ENCODE peak calls at places on chromosomes 12 and 14, in nine cellular contexts. B is Peyer's patch; M is DMS53; R is stimulated activated CD4-positive, alpha-beta T cell treated with anti-CD3 and anti-CD28 coated beads, Interleukin-4, amount 100 ng/mL, for 24 hours; T is posterior cingulate gyrus; Y is activated T-cell treated with anti-CD3 and anti-CD28 coated beads, Interleukin-2, amount 50 U/mL, for 72 hours; L is HEK293T; D is T47D; O is neural crest cell. Q is an unnamed sample.

GRCh38 chr14:64811676-64812075 is 68.0 kb downstream of the SPTB start:
- DNase-seq in B (no peak), M (no peak), R (no peak), T (no peak), Y (no peak), L (no peak), D (no peak), O (no peak), Q (no peak)

GRCh38 chr12:42524716-42525115 is 64.8 kb downstream of the PRICKLE1 start:
- DNase-seq in B (no peak), M (no peak), R (no peak), T (no peak), Y (no peak), L (no peak), D (no peak), O (no peak), Q (no peak)

GRCh38 chr12:124829708-124830304 is 33.9 kb downstream of the SCARB1 start:
- DNase-seq in B (no peak), M (no peak), R (no peak), T (no peak), Y (no peak), L (no peak), D (no peak), O (no peak), Q (peak; percentile 9)

GRCh38 chr12:84756961-84757360 is 155.6 kb downstream of the SLC6A15 start:
- DNase-seq in B (no peak), M (no peak), R (no peak), T (no peak), Y (no peak), L (no peak), D (no peak), O (no peak), Q (no peak)

GRCh38 chr14:103884854-103885253 is 37.5 kb upstream of the PPP1R13B start:
- DNase-seq in B (no peak), M (no peak), R (no peak), T (no peak), Y (no peak), L (no peak), D (no peak), O (no peak), Q (no peak)

GRCh38 chr12:116280590-116281290 is 3.2 kb upstream of the MED13L start:
- DNase-seq in B (no peak), M (peak; percentile 76), R (no peak), T (no peak), Y (no peak), L (no peak), D (peak; percentile 98), O (no peak), Q (no peak)

GRCh38 chr14:96271421-96271762 is 15.4 kb downstream of the BDKRB1 start:
- DNase-seq in B (no peak), M (no peak), R (no peak), T (no peak), Y (no peak), L (no peak), D (no peak), O (no peak), Q (no peak)

GRCh38 chr12:132736378-132736777 is 25.3 kb downstream of the ANKLE2 start:
- DNase-seq in B (no peak), M (no peak), R (no peak), T (no peak), Y (no peak), L (no peak), D (no peak), O (no peak), Q (no peak)

GRCh38 chr12:34016361-34016760 is 5.9 kb upstream of the ALG10 start:
- DNase-seq in B (no peak), M (peak; percentile 12), R (no peak), T (no peak), Y (no peak), L (no peak), D (peak; percentile 13), O (no peak), Q (no peak)

GRCh38 chr12:1989111-1989510 is 15.1 kb downstream of the DCP1B start:
- DNase-seq in B (no peak), M (no peak), R (no peak), T (no peak), Y (no peak), L (no peak), D (no peak), O (no peak), Q (no peak)

GRCh38 chr14:30525833-30526232 is 33.1 kb upstream of the G2E3 start:
- DNase-seq in B (no peak), M (no peak), R (no peak), T (no peak), Y (no peak), L (no peak), D (peak; percentile 15), O (no peak), Q (no peak)

GRCh38 chr12:27549801-27550652 is 26.0 kb downstream of the PPFIBP1 start:
- DNase-seq in B (peak; percentile 33), M (peak; percentile 19), R (no peak), T (no peak), Y (no peak), L (peak; percentile 53), D (peak; percentile 71), O (no peak), Q (peak; percentile 94)

GRCh38 chr12:82174936-82175335 is 183.3 kb downstream of the CCDC59 start:
- DNase-seq in B (no peak), M (peak; percentile 95), R (no peak), T (no peak), Y (no peak), L (peak; percentile 9), D (no peak), O (no peak), Q (no peak)

GRCh38 chr12:118456741-118457140 is 80.4 kb downstream of the SUDS3 start:
- DNase-seq in B (no peak), M (no peak), R (no peak), T (no peak), Y (no peak), L (no peak), D (no peak), O (no peak), Q (no peak)

GRCh38 chr12:34377243-34378035 is 355.1 kb downstream of the ALG10 start:
- DNase-seq in B (no peak), M (peak; percentile 21), R (no peak), T (no peak), Y (no peak), L (no peak), D (no peak), O (no peak), Q (no peak)